ENCODE peak calls at places on chromosomes 1 and 21, in eight cellular contexts. P is mucosa of descending colon; I is OCI-LY7; B is neural progenitor cell; J is ascending aorta; G is upper lobe of right lung; U is CD4-positive, CD25-positive, alpha-beta regulatory T cell; T is tibial nerve. Y is an unnamed sample.
A peak's percentile ranks its signal among the peaks of the same experiment; 100 is the strongest.

GRCh38 chr1:162080472-162081015 is 11.1 kb downstream of the NOS1AP start:
- DNase-seq in P (no peak), I (no peak), B (no peak), J (no peak), G (no peak), U (no peak), T (no peak), Y (peak; percentile 36)

GRCh38 chr1:185917646-185918045 is 183.5 kb downstream of the HMCN1 start:
- DNase-seq in P (peak; percentile 5), I (no peak), B (peak; percentile 56), J (no peak), G (no peak), U (no peak), T (no peak), Y (peak; percentile 4)

GRCh38 chr1:221089273-221089672 is 210.0 kb downstream of the HLX start:
- DNase-seq in P (no peak), I (no peak), B (no peak), J (no peak), G (no peak), U (no peak), T (no peak), Y (no peak)

GRCh38 chr1:67834246-67834877 is 1.1 kb upstream of the GNG12 start:
- DNase-seq in P (no peak), I (no peak), B (no peak), J (no peak), G (no peak), U (no peak), T (no peak), Y (peak; percentile 57)

GRCh38 chr1:183633676-183634343 is 1.8 kb downstream of the ARPC5 start:
- DNase-seq in P (peak; percentile 22), I (peak; percentile 75), B (peak; percentile 51), J (no peak), G (no peak), U (peak; percentile 45), T (no peak), Y (peak; percentile 52)

GRCh38 chr1:30384286-30385245 is 338.8 kb downstream of the MATN1 start:
- DNase-seq in P (no peak), I (no peak), B (no peak), J (peak; percentile 43), G (peak; percentile 52), U (no peak), T (no peak), Y (no peak)

GRCh38 chr1:109617291-109617801 is 2.1 kb downstream of the GNAT2 start:
- DNase-seq in P (no peak), I (peak; percentile 25), B (peak; percentile 45), J (no peak), G (no peak), U (no peak), T (no peak), Y (peak; percentile 68)

GRCh38 chr1:194071200-194071599 is 884.8 kb upstream of the B3GALT2 start:
- DNase-seq in P (no peak), I (no peak), B (no peak), J (no peak), G (no peak), U (no peak), T (no peak), Y (no peak)

GRCh38 chr21:40245021-40245420 is 377.8 kb downstream of the PCP4 start:
- DNase-seq in P (no peak), I (no peak), B (no peak), J (no peak), G (no peak), U (no peak), T (no peak), Y (no peak)

GRCh38 chr1:4219111-4219510 is 319.0 kb upstream of the C1orf174 start:
- DNase-seq in P (no peak), I (no peak), B (no peak), J (no peak), G (no peak), U (no peak), T (no peak), Y (no peak)

GRCh38 chr1:80445021-80445420 is 1355.7 kb upstream of the ADGRL2 start:
- DNase-seq in P (no peak), I (no peak), B (no peak), J (no peak), G (no peak), U (no peak), T (no peak), Y (no peak)

GRCh38 chr1:19504796-19505693 is 19.7 kb upstream of the CAPZB start:
- DNase-seq in P (no peak), I (no peak), B (no peak), J (no peak), G (no peak), U (no peak), T (no peak), Y (peak; percentile 64)

GRCh38 chr1:42380617-42381423 is at the start of gene RIMKLA:
- DNase-seq in P (peak; percentile 63), I (no peak), B (peak; percentile 92), J (peak; percentile 63), G (peak; percentile 81), U (no peak), T (no peak), Y (peak; percentile 53)

GRCh38 chr21:42662430-42663199 is 9.2 kb downstream of the PDE9A start:
- DNase-seq in P (no peak), I (no peak), B (no peak), J (no peak), G (no peak), U (no peak), T (no peak), Y (no peak)

GRCh38 chr1:10575616-10576015 is 100.9 kb downstream of the PEX14 start:
- DNase-seq in P (no peak), I (no peak), B (no peak), J (no peak), G (no peak), U (no peak), T (no peak), Y (no peak)

GRCh38 chr1:23916209-23917131 is 3.3 kb upstream of the CNR2 start:
- DNase-seq in P (peak; percentile 85), I (peak; percentile 93), B (peak; percentile 87), J (peak; percentile 78), G (peak; percentile 81), U (peak; percentile 43), T (no peak), Y (peak; percentile 83)

GRCh38 chr1:23911924-23912323 is 1.2 kb downstream of the CNR2 start:
- DNase-seq in P (no peak), I (peak; percentile 41), B (no peak), J (no peak), G (no peak), U (no peak), T (no peak), Y (no peak)

GRCh38 chr1:23913212-23913880 is at the start of gene CNR2:
- DNase-seq in P (no peak), I (peak; percentile 92), B (no peak), J (no peak), G (no peak), U (no peak), T (no peak), Y (no peak)

GRCh38 chr1:23914921-23915320 is 1.8 kb upstream of the CNR2 start:
- DNase-seq in P (no peak), I (no peak), B (no peak), J (no peak), G (no peak), U (no peak), T (no peak), Y (no peak)

GRCh38 chr1:23915470-23915869 is 2.3 kb upstream of the CNR2 start:
- DNase-seq in P (no peak), I (no peak), B (no peak), J (no peak), G (no peak), U (no peak), T (no peak), Y (no peak)
- H3K36me3 ChIP-seq in P (no peaks in the 10 kb centered on the region), I (no peaks in the 10 kb centered on the region), B (no peaks in the 10 kb centered on the region), J (no peaks in the 10 kb centered on the region), G (no peaks in the 10 kb centered on the region), U (no peaks in the 10 kb centered on the region), T (no peaks in the 10 kb centered on the region), Y (no peaks in the 10 kb centered on the region)

GRCh38 chr1:27536767-27537166 is 46.8 kb upstream of the WASF2 start:
- DNase-seq in P (no peak), I (no peak), B (peak; percentile 79), J (no peak), G (no peak), U (no peak), T (no peak), Y (no peak)
- H3K4me1 ChIP-seq in P (peaks cover 18% of the 10 kb centered on the region), I (peaks cover 6% of the 10 kb centered on the region), B (peaks cover 34% of the 10 kb centered on the region), J (peaks cover 37% of the 10 kb centered on the region), G (peaks cover 17% of the 10 kb centered on the region), U (peaks cover 7% of the 10 kb centered on the region), T (peaks cover 68% of the 10 kb centered on the region), Y (no peaks in the 10 kb centered on the region)

GRCh38 chr21:32329776-32330175 is 31.1 kb downstream of the MRAP start:
- DNase-seq in P (no peak), I (no peak), B (no peak), J (peak; percentile 62), G (no peak), U (no peak), T (no peak), Y (no peak)
- H3K36me3 ChIP-seq in P (no peaks in the 10 kb centered on the region), I (peaks cover 98% of the 10 kb centered on the region), B (peaks cover 18% of the 10 kb centered on the region), J (peaks cover 58% of the 10 kb centered on the region), G (peaks cover 51% of the 10 kb centered on the region), U (peaks cover 68% of the 10 kb centered on the region), T (peaks cover 85% of the 10 kb centered on the region), Y (peaks cover 3% of the 10 kb centered on the region)

GRCh38 chr1:93623875-93624274 is 57.8 kb downstream of the BCAR3 start:
- DNase-seq in P (no peak), I (no peak), B (no peak), J (no peak), G (no peak), U (no peak), T (no peak), Y (no peak)

GRCh38 chr1:93628682-93629081 is 53.0 kb downstream of the BCAR3 start:
- DNase-seq in P (no peak), I (no peak), B (no peak), J (no peak), G (no peak), U (no peak), T (no peak), Y (no peak)

GRCh38 chr1:93629101-93630059 is 52.3 kb downstream of the BCAR3 start:
- DNase-seq in P (peak; percentile 75), I (peak; percentile 83), B (peak; percentile 79), J (no peak), G (no peak), U (peak; percentile 65), T (no peak), Y (peak; percentile 79)

GRCh38 chr1:93623436-93623835 is 58.2 kb downstream of the BCAR3 start:
- DNase-seq in P (no peak), I (no peak), B (no peak), J (no peak), G (no peak), U (no peak), T (no peak), Y (no peak)

DNA sequence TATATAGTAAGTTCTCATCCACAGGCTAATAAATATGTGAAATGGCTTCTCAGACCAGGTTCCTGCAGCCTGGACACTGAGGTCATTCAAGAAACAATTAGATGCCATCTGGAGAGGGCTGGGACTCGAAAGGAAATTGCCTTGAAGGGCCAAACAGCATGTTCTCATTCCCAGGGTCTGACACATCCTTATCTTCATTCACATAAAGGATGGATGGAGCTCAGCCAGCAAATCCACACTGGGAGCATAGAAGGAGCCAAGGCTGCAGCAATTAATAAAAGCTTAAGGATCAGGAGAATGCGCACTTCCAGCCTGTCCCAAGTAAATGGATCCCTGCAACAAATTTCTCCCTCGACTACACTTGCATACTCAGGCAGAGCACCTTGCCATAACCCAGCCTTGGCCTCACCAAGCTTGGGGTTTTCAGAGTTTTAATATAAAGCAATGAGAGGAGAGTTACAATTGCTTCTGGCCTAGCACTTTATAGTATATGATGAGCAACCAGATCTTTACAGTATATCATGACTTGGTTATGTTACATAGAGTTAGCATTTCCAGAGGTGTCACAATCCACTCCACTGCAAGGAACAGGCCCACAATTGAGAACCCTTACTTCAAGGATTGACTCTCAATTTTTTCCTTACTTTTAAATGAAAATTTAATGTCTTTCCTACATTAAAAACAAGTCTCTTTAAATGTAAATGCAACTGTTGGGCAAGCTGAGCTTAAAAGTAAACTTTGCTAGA is 55.9 kb downstream of the BCAR3 start:
- DNase-seq in P (no peak), I (no peak), B (no peak), J (no peak), G (no peak), U (no peak), T (no peak), Y (no peak)
- H3K4me1 ChIP-seq in P (no peaks in the 10 kb centered on the region), I (peaks cover 5% of the 10 kb centered on the region), B (no peaks in the 10 kb centered on the region), J (peaks cover 22% of the 10 kb centered on the region), G (peaks cover 12% of the 10 kb centered on the region), U (no peaks in the 10 kb centered on the region), T (peaks cover 58% of the 10 kb centered on the region), Y (peaks cover 9% of the 10 kb centered on the region)